ENCODE peak calls at places on chromosomes 2 and 18, in seven cellular contexts. X is K562, P is IMR-90, S is breast epithelium, T is A549, A is Peyer's patch, C is tibial nerve. H is an unnamed sample. For H3K9me3, the result is how much of the 10 kb centered on the place peaks cover.

GRCh38 chr2:2331905-2332280 is 818 bp upstream of the MYT1L start:
- DNase-seq in X (no peak), P (no peak), S (no peak), T (no peak), A (no peak), C (no peak), H (no peak)

GRCh38 chr2:31138037-31138962 is at the start of gene GALNT14:
- DNase-seq in X (no peak), P (peak), S (no peak), T (peak), A (peak), C (no peak), H (peak)

GRCh38 chr2:235098273-235098672 is 146.5 kb downstream of the SH3BP4 start:
- DNase-seq in X (no peak), P (no peak), S (no peak), T (peak), A (no peak), C (no peak), H (no peak)

GRCh38 chr2:43086451-43087221 is 139.8 kb downstream of the ZFP36L2 start:
- DNase-seq in X (no peak), P (peak), S (no peak), T (peak), A (peak), C (peak), H (peak)

GRCh38 chr2:212345966-212346365 is 192.6 kb downstream of the ERBB4 start:
- DNase-seq in X (no peak), P (no peak), S (no peak), T (no peak), A (no peak), C (no peak), H (no peak)

GRCh38 chr18:13268035-13268700 is 49.6 kb downstream of the LDLRAD4 start:
- DNase-seq in X (no peak), P (peak), S (no peak), T (no peak), A (no peak), C (no peak), H (peak)

GRCh38 chr2:101698419-101699190 is 1.1 kb downstream of the MAP4K4 start:
- DNase-seq in X (peak), P (no peak), S (no peak), T (peak), A (no peak), C (no peak), H (peak)

GRCh38 chr2:183229386-183229785 is 105.1 kb downstream of the NUP35 start:
- DNase-seq in X (no peak), P (peak), S (no peak), T (no peak), A (no peak), C (no peak), H (no peak)

GRCh38 chr2:173590278-173590811 is 235.7 kb downstream of the CDCA7 start:
- DNase-seq in X (no peak), P (peak), S (no peak), T (peak), A (peak), C (no peak), H (no peak)

GRCh38 chr18:12639990-12640880 is 17.7 kb downstream of the SPIRE1 start:
- DNase-seq in X (peak), P (peak), S (no peak), T (peak), A (no peak), C (no peak), H (no peak)

GRCh38 chr2:99602475-99602874 is 112.7 kb upstream of the REV1 start:
- DNase-seq in X (no peak), P (peak), S (no peak), T (no peak), A (no peak), C (no peak), H (no peak)

GRCh38 chr2:25437881-25438662 is 96.3 kb upstream of the DNMT3A start:
- DNase-seq in X (no peak), P (no peak), S (no peak), T (no peak), A (no peak), C (no peak), H (no peak)

GRCh38 chr2:171564463-171564862 is 42.2 kb downstream of the CYBRD1 start:
- DNase-seq in X (no peak), P (peak), S (no peak), T (no peak), A (no peak), C (no peak), H (no peak)

GRCh38 chr2:126642031-126642430 is 13.9 kb upstream of the GYPC start:
- DNase-seq in X (no peak), P (no peak), S (no peak), T (no peak), A (no peak), C (no peak), H (no peak)

GRCh38 chr2:6576312-6576711 is 289.4 kb downstream of the CMPK2 start:
- DNase-seq in X (no peak), P (peak), S (no peak), T (no peak), A (no peak), C (no peak), H (no peak)

GRCh38 chr2:187890690-187891089 is 336.5 kb upstream of the TFPI start:
- DNase-seq in X (no peak), P (no peak), S (no peak), T (no peak), A (no peak), C (no peak), H (no peak)

GRCh38 chr2:142545036-142545435 is 332.4 kb upstream of the KYNU start:
- DNase-seq in X (no peak), P (no peak), S (no peak), T (no peak), A (no peak), C (no peak), H (no peak)

GRCh38 chr18:79538635-79539034 is 141.0 kb upstream of the CTDP1 start:
- DNase-seq in X (no peak), P (no peak), S (peak), T (no peak), A (peak), C (no peak), H (no peak)

GRCh38 chr2:223944166-223944703 is 900 bp downstream of the WDFY1 start:
- DNase-seq in X (peak), P (no peak), S (no peak), T (peak), A (peak), C (no peak), H (peak)

GRCh38 chr2:106107509-106108131 is 86.5 kb downstream of the UXS1 start:
- DNase-seq in X (no peak), P (peak), S (no peak), T (peak), A (no peak), C (no peak), H (no peak)

GRCh38 chr2:178946494-178946893 is 103.4 kb downstream of the CCDC141 start:
- DNase-seq in X (no peak), P (no peak), S (no peak), T (no peak), A (no peak), C (no peak), H (no peak)

GRCh38 chr2:23384551-23385349 is at the start of gene KLHL29:
- DNase-seq in X (peak), P (peak), S (peak), T (peak), A (peak), C (peak), H (peak)

GRCh38 chr2:128330583-128330982 is 11.9 kb upstream of the HS6ST1 start:
- DNase-seq in X (no peak), P (no peak), S (no peak), T (no peak), A (no peak), C (no peak), H (no peak)

GRCh38 chr2:19111297-19111696 is 247.1 kb downstream of the OSR1 start:
- DNase-seq in X (no peak), P (no peak), S (no peak), T (no peak), A (no peak), C (no peak), H (no peak)

GRCh38 chr18:58862404-58862803 is 2.3 kb upstream of the ZNF532 start:
- DNase-seq in X (no peak), P (no peak), S (no peak), T (no peak), A (peak), C (no peak), H (peak)

GRCh38 chr18:40810371-40810770 is 1144.7 kb upstream of the PIK3C3 start:
- DNase-seq in X (no peak), P (peak), S (no peak), T (no peak), A (no peak), C (no peak), H (no peak)

GRCh38 chr2:36482576-36483214 is 115.3 kb downstream of the FEZ2 start:
- DNase-seq in X (no peak), P (peak), S (no peak), T (peak), A (no peak), C (no peak), H (no peak)

GRCh38 chr2:125330133-125330532 is 1305.0 kb downstream of the CNTNAP5 start:
- DNase-seq in X (no peak), P (no peak), S (no peak), T (no peak), A (no peak), C (no peak), H (no peak)

GRCh38 chr2:165440367-165440766 is 29.1 kb upstream of the CSRNP3 start:
- DNase-seq in X (no peak), P (peak), S (no peak), T (no peak), A (no peak), C (no peak), H (no peak)

GRCh38 chr18:36419188-36419912 is 121.8 kb downstream of the FHOD3 start:
- DNase-seq in X (no peak), P (peak), S (no peak), T (no peak), A (no peak), C (no peak), H (no peak)

GRCh38 chr18:67597759-67598158 is 81.2 kb upstream of the DSEL start:
- DNase-seq in X (no peak), P (no peak), S (no peak), T (no peak), A (no peak), C (no peak), H (no peak)

GRCh38 chr2:402721-403120 is 114.8 kb upstream of the ALKAL2 start:
- DNase-seq in X (no peak), P (no peak), S (no peak), T (no peak), A (no peak), C (no peak), H (no peak)

GRCh38 chr2:103669579-103669978 is 907.7 kb downstream of the TMEM182 start:
- DNase-seq in X (no peak), P (no peak), S (no peak), T (no peak), A (no peak), C (no peak), H (no peak)

GRCh38 chr2:103664690-103665089 is 902.9 kb downstream of the TMEM182 start:
- DNase-seq in X (no peak), P (no peak), S (no peak), T (no peak), A (no peak), C (no peak), H (no peak)

DNA sequence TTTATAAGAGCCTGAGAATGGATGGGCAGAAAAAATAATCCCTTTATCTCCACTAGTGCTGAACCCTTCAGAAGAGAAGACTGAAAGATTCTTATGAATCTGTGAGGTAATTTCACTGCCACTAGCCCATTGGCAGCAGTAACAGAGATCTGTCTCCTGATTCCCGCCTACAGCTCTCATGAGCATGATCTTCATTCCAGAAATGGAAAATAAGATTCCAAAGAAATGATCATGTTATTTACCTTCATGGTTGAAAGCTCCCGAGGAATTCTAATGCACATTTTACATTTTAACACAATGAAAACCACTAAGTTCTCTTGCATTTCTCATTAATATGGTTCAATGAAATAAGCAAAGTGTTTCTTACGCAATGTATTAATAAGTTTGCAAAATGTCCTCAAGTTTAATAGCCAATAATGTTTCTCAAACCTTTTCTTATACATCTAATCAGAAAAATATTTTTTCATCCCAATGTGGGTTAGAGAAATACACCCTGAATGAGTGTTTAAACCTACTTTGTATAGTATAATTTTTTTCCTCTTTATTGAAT is 905.6 kb downstream of the TMEM182 start:
- DNase-seq in X (no peak), P (no peak), S (no peak), T (no peak), A (no peak), C (no peak), H (no peak)
- H3K9me3 ChIP-seq in X (under half), P (under half), S (under half), T (under half), A (under half), C (under half), H (under half)

DNA sequence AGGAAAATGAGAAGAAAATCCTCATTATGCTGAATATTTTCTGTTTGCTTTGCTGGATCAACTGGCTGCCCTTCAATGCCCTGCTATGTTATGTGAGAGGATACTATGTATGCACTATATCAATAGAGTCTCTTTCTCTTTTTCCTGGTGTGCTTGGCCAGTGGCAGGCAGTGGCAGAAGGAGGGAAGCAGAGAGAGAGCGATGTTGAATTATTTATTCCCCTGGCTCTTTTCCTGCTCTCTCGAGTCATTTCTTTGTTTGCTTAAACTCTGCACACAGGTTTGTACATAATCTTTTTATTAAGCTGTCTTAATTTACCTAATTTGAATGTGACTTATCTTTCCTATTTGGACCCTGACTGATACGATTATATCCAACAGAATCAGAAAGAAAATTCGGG is 1727.3 kb downstream of the SUCLG1 start:
- DNase-seq in X (no peak), P (no peak), S (no peak), T (no peak), A (no peak), C (no peak), H (no peak)
- TF ChIP-seq POLR2A in X (no peak), P (no peak), S (no peak), T (no peak), A (no peak), C (no peak), H (no peak)

DNA sequence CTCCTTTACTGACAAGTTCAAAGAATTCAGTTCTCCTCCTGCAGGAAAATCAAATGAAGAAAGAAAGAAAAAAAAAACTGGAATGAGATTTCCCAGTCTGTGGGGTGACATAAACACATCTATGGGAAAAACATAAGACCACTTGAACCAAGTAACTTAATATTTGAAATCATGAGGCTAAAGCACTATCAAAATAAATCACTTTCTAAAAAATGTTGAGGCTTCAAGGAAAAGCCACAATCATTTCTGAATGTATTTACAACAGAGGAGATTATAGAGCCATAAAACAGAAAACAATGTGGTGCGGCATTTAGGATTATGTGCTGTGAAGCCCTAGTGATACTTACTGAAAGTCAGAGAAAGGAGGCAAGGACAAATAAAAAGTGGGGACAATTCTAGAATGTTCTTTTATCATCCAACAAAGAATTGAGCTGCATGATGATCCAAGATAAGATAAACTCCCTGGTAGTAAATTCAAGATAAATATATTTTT is 288.3 kb downstream of the AGPS start:
- DNase-seq in X (no peak), P (no peak), S (no peak), T (no peak), A (no peak), C (no peak), H (no peak)
- TF ChIP-seq CTCF in X (no peak), P (no peak), S (no peak), T (no peak), A (no peak), C (no peak), H (no peak)

GRCh38 chr2:195985731-195986130 is 82.9 kb downstream of the DNAH7 start:
- DNase-seq in X (no peak), P (no peak), S (no peak), T (no peak), A (no peak), C (no peak), H (no peak)

GRCh38 chr2:195984951-195985726 is 83.5 kb downstream of the DNAH7 start:
- DNase-seq in X (no peak), P (no peak), S (no peak), T (no peak), A (no peak), C (no peak), H (no peak)
- H3K9me3 ChIP-seq in X (under half), P (under half), S (under half), T (under half), A (under half), C (under half), H (under half)

GRCh38 chr2:73832905-73833304 is 4.1 kb downstream of the STAMBP start:
- DNase-seq in X (peak), P (peak), S (no peak), T (peak), A (no peak), C (no peak), H (no peak)
- TF ChIP-seq POLR2A in X (peak), P (no peak), S (no peak), T (no peak), A (no peak), C (no peak), H (no peak)